ENCODE peak calls at places on chromosomes 13 and 19, in six cellular contexts. One of them, this sample, is unnamed. For H3K4me1 and H3K36me3, the result is how much of the 10 kb centered on the place peaks cover.

GRCh38 chr19:29837448-29837961 is 25.7 kb downstream of the CCNE1 start:
- DNase-seq in aorta: no peak
- DNase-seq in right atrium auricular region: no peak
- DNase-seq in astrocyte: no peak
- DNase-seq in small intestine: peak
- DNase-seq in SK-N-SH: no peak
- DNase-seq in this sample: no peak

GRCh38 chr13:92355213-92355612 is 871.4 kb upstream of the GPC6 start:
- DNase-seq in aorta: no peak
- DNase-seq in right atrium auricular region: no peak
- DNase-seq in astrocyte: peak
- DNase-seq in small intestine: peak
- DNase-seq in SK-N-SH: peak
- DNase-seq in this sample: no peak

GRCh38 chr19:2015611-2015950 is at the start of gene BTBD2:
- DNase-seq in aorta: no peak
- DNase-seq in right atrium auricular region: no peak
- DNase-seq in astrocyte: peak
- DNase-seq in small intestine: peak
- DNase-seq in SK-N-SH: peak
- DNase-seq in this sample: peak

GRCh38 chr13:110486061-110486780 is 75.3 kb downstream of the RAB20 start:
- DNase-seq in aorta: no peak
- DNase-seq in right atrium auricular region: no peak
- DNase-seq in astrocyte: no peak
- DNase-seq in small intestine: no peak
- DNase-seq in SK-N-SH: no peak
- DNase-seq in this sample: no peak

GRCh38 chr19:13995017-13995728 is 10.9 kb downstream of the RFX1 start:
- DNase-seq in aorta: peak
- DNase-seq in right atrium auricular region: no peak
- DNase-seq in astrocyte: no peak
- DNase-seq in small intestine: no peak
- DNase-seq in SK-N-SH: no peak
- DNase-seq in this sample: no peak

GRCh38 chr13:31468114-31468902 is 268.5 kb downstream of the B3GLCT start:
- DNase-seq in aorta: no peak
- DNase-seq in right atrium auricular region: no peak
- DNase-seq in astrocyte: no peak
- DNase-seq in small intestine: no peak
- DNase-seq in SK-N-SH: no peak
- DNase-seq in this sample: no peak

GRCh38 chr13:79483302-79483701 is 2.3 kb downstream of the NDFIP2 start:
- DNase-seq in aorta: no peak
- DNase-seq in right atrium auricular region: no peak
- DNase-seq in astrocyte: peak
- DNase-seq in small intestine: no peak
- DNase-seq in SK-N-SH: no peak
- DNase-seq in this sample: no peak

GRCh38 chr13:66312312-66313087 is 917.6 kb downstream of the PCDH9 start:
- DNase-seq in aorta: no peak
- DNase-seq in right atrium auricular region: no peak
- DNase-seq in astrocyte: peak
- DNase-seq in small intestine: peak
- DNase-seq in SK-N-SH: no peak
- DNase-seq in this sample: no peak

GRCh38 chr13:34708914-34709313 is 233.2 kb upstream of the NBEA start:
- DNase-seq in aorta: no peak
- DNase-seq in right atrium auricular region: no peak
- DNase-seq in astrocyte: no peak
- DNase-seq in small intestine: no peak
- DNase-seq in SK-N-SH: no peak
- DNase-seq in this sample: no peak

GRCh38 chr13:111639994-111640393 is 319.6 kb downstream of the TEX29 start:
- DNase-seq in aorta: no peak
- DNase-seq in right atrium auricular region: no peak
- DNase-seq in astrocyte: no peak
- DNase-seq in small intestine: no peak
- DNase-seq in SK-N-SH: no peak
- DNase-seq in this sample: no peak

GRCh38 chr13:83798731-83799130 is 83.5 kb downstream of the SLITRK1 start:
- DNase-seq in aorta: no peak
- DNase-seq in right atrium auricular region: no peak
- DNase-seq in astrocyte: peak
- DNase-seq in small intestine: no peak
- DNase-seq in SK-N-SH: no peak
- DNase-seq in this sample: no peak

GRCh38 chr13:111074826-111075225 is 40.3 kb upstream of the ARHGEF7 start:
- DNase-seq in aorta: no peak
- DNase-seq in right atrium auricular region: no peak
- DNase-seq in astrocyte: no peak
- DNase-seq in small intestine: no peak
- DNase-seq in SK-N-SH: no peak
- DNase-seq in this sample: no peak

GRCh38 chr19:18460313-18460712 is 22.4 kb upstream of the ISYNA1 start:
- DNase-seq in aorta: peak
- DNase-seq in right atrium auricular region: peak
- DNase-seq in astrocyte: peak
- DNase-seq in small intestine: no peak
- DNase-seq in SK-N-SH: no peak
- DNase-seq in this sample: peak

GRCh38 chr19:38046254-38047047 is 139.4 kb downstream of the SIPA1L3 start:
- DNase-seq in aorta: no peak
- DNase-seq in right atrium auricular region: no peak
- DNase-seq in astrocyte: no peak
- DNase-seq in small intestine: no peak
- DNase-seq in SK-N-SH: no peak
- DNase-seq in this sample: no peak

GRCh38 chr13:98216711-98217110 is 39.6 kb upstream of the RNF113B start:
- DNase-seq in aorta: no peak
- DNase-seq in right atrium auricular region: no peak
- DNase-seq in astrocyte: no peak
- DNase-seq in small intestine: no peak
- DNase-seq in SK-N-SH: no peak
- DNase-seq in this sample: no peak

GRCh38 chr13:79528356-79528755 is 47.4 kb downstream of the NDFIP2 start:
- DNase-seq in aorta: no peak
- DNase-seq in right atrium auricular region: no peak
- DNase-seq in astrocyte: no peak
- DNase-seq in small intestine: no peak
- DNase-seq in SK-N-SH: no peak
- DNase-seq in this sample: no peak

GRCh38 chr19:925087-925911 is 536 bp upstream of the ARID3A start:
- DNase-seq in aorta: peak
- DNase-seq in right atrium auricular region: peak
- DNase-seq in astrocyte: peak
- DNase-seq in small intestine: peak
- DNase-seq in SK-N-SH: peak
- DNase-seq in this sample: peak

GRCh38 chr13:76687467-76687866 is 198.7 kb downstream of the KCTD12 start:
- DNase-seq in aorta: no peak
- DNase-seq in right atrium auricular region: no peak
- DNase-seq in astrocyte: no peak
- DNase-seq in small intestine: no peak
- DNase-seq in SK-N-SH: no peak
- DNase-seq in this sample: no peak

GRCh38 chr13:104253063-104253680 is 1187.0 kb upstream of the SLC10A2 start:
- DNase-seq in aorta: no peak
- DNase-seq in right atrium auricular region: no peak
- DNase-seq in astrocyte: peak
- DNase-seq in small intestine: no peak
- DNase-seq in SK-N-SH: no peak
- DNase-seq in this sample: no peak

GRCh38 chr13:36718686-36719085 is 44.9 kb downstream of the SERTM1 start:
- DNase-seq in aorta: no peak
- DNase-seq in right atrium auricular region: no peak
- DNase-seq in astrocyte: peak
- DNase-seq in small intestine: peak
- DNase-seq in SK-N-SH: no peak
- DNase-seq in this sample: no peak

GRCh38 chr13:74067818-74068217 is 66.4 kb downstream of the KLF12 start:
- DNase-seq in aorta: no peak
- DNase-seq in right atrium auricular region: no peak
- DNase-seq in astrocyte: peak
- DNase-seq in small intestine: no peak
- DNase-seq in SK-N-SH: no peak
- DNase-seq in this sample: no peak

GRCh38 chr19:1261863-1262686 is 7.1 kb upstream of the CIRBP start:
- DNase-seq in aorta: peak
- DNase-seq in right atrium auricular region: no peak
- DNase-seq in astrocyte: peak
- DNase-seq in small intestine: peak
- DNase-seq in SK-N-SH: no peak
- DNase-seq in this sample: peak

GRCh38 chr13:111490611-111491010 is 170.2 kb downstream of the TEX29 start:
- DNase-seq in aorta: no peak
- DNase-seq in right atrium auricular region: no peak
- DNase-seq in astrocyte: no peak
- DNase-seq in small intestine: no peak
- DNase-seq in SK-N-SH: no peak
- DNase-seq in this sample: no peak

GRCh38 chr13:113802090-113802531 is 43.1 kb downstream of the TMEM255B start:
- DNase-seq in aorta: peak
- DNase-seq in right atrium auricular region: no peak
- DNase-seq in astrocyte: peak
- DNase-seq in small intestine: no peak
- DNase-seq in SK-N-SH: peak
- DNase-seq in this sample: peak

GRCh38 chr13:51636349-51636890 is 52.2 kb downstream of the WDFY2 start:
- DNase-seq in aorta: no peak
- DNase-seq in right atrium auricular region: no peak
- DNase-seq in astrocyte: no peak
- DNase-seq in small intestine: peak
- DNase-seq in SK-N-SH: no peak
- DNase-seq in this sample: no peak

GRCh38 chr13:95300625-95301134 is 571 bp downstream of the ABCC4 start:
- DNase-seq in aorta: peak
- DNase-seq in right atrium auricular region: no peak
- DNase-seq in astrocyte: peak
- DNase-seq in small intestine: peak
- DNase-seq in SK-N-SH: peak
- DNase-seq in this sample: peak

GRCh38 chr19:2394054-2394668 is 33.2 kb downstream of the TIMM13 start:
- DNase-seq in aorta: no peak
- DNase-seq in right atrium auricular region: no peak
- DNase-seq in astrocyte: no peak
- DNase-seq in small intestine: peak
- DNase-seq in SK-N-SH: no peak
- DNase-seq in this sample: no peak

GRCh38 chr19:1473056-1473400 is 6.0 kb downstream of the C19orf25 start:
- DNase-seq in aorta: no peak
- DNase-seq in right atrium auricular region: no peak
- DNase-seq in astrocyte: no peak
- DNase-seq in small intestine: no peak
- DNase-seq in SK-N-SH: no peak
- DNase-seq in this sample: no peak

GRCh38 chr19:33726756-33727155 is 69.9 kb upstream of the KCTD15 start:
- DNase-seq in aorta: no peak
- DNase-seq in right atrium auricular region: no peak
- DNase-seq in astrocyte: no peak
- DNase-seq in small intestine: no peak
- DNase-seq in SK-N-SH: no peak
- DNase-seq in this sample: no peak

DNA sequence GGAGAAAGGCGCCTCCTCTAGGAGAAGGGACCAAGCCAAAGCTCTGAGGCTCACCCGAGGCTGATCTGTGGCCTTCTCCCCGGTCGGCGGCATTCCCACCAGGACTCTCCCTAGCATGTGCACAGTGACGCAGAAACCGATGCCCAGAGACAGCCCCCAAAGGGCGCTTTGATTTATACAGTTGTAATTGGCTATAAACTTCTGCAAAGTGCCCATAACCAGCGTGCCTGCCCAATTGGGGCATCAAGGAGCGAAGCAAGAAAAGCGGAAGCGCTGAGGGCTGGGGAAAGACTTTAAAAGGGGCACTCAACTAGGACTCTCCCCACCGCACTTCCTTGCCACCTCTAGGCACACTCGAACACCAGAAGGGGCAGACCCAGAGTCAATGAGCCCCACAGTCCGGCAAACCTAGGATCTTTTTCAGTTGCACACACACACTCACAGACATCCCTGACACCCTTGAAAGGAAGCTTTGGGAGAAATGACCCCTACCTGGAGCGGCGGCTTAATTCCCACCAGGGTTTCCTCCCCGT is 1.8 kb downstream of the CDX2 start:
- DNase-seq in aorta: no peak
- DNase-seq in right atrium auricular region: no peak
- DNase-seq in astrocyte: no peak
- DNase-seq in small intestine: peak
- DNase-seq in SK-N-SH: no peak
- DNase-seq in this sample: no peak
- H3K4me1 ChIP-seq in aorta: under half
- H3K4me1 ChIP-seq in right atrium auricular region: under half
- H3K4me1 ChIP-seq in astrocyte: under half
- H3K4me1 ChIP-seq in small intestine: under half
- H3K4me1 ChIP-seq in SK-N-SH: under half
- H3K4me1 ChIP-seq in this sample: under half

GRCh38 chr13:100637380-100637779 is 37.2 kb downstream of the TMTC4 start:
- DNase-seq in aorta: no peak
- DNase-seq in right atrium auricular region: no peak
- DNase-seq in astrocyte: no peak
- DNase-seq in small intestine: no peak
- DNase-seq in SK-N-SH: no peak
- DNase-seq in this sample: no peak

GRCh38 chr13:100636004-100636403 is 38.6 kb downstream of the TMTC4 start:
- DNase-seq in aorta: no peak
- DNase-seq in right atrium auricular region: no peak
- DNase-seq in astrocyte: no peak
- DNase-seq in small intestine: no peak
- DNase-seq in SK-N-SH: no peak
- DNase-seq in this sample: no peak

GRCh38 chr13:100633461-100633860 is 41.1 kb downstream of the TMTC4 start:
- DNase-seq in aorta: no peak
- DNase-seq in right atrium auricular region: no peak
- DNase-seq in astrocyte: peak
- DNase-seq in small intestine: no peak
- DNase-seq in SK-N-SH: no peak
- DNase-seq in this sample: no peak

GRCh38 chr13:100634686-100635085 is 39.9 kb downstream of the TMTC4 start:
- DNase-seq in aorta: no peak
- DNase-seq in right atrium auricular region: no peak
- DNase-seq in astrocyte: no peak
- DNase-seq in small intestine: no peak
- DNase-seq in SK-N-SH: no peak
- DNase-seq in this sample: no peak

GRCh38 chr13:100636441-100636840 is 38.2 kb downstream of the TMTC4 start:
- DNase-seq in aorta: no peak
- DNase-seq in right atrium auricular region: no peak
- DNase-seq in astrocyte: no peak
- DNase-seq in small intestine: no peak
- DNase-seq in SK-N-SH: no peak
- DNase-seq in this sample: no peak
- H3K36me3 ChIP-seq in aorta: under half
- H3K36me3 ChIP-seq in right atrium auricular region: under half
- H3K36me3 ChIP-seq in astrocyte: under half
- H3K36me3 ChIP-seq in small intestine: under half
- H3K36me3 ChIP-seq in SK-N-SH: under half
- H3K36me3 ChIP-seq in this sample: under half

GRCh38 chr19:42248270-42249148 is 6.1 kb upstream of the GSK3A start:
- DNase-seq in aorta: no peak
- DNase-seq in right atrium auricular region: no peak
- DNase-seq in astrocyte: no peak
- DNase-seq in small intestine: no peak
- DNase-seq in SK-N-SH: no peak
- DNase-seq in this sample: no peak
- H3K4me1 ChIP-seq in aorta: under half
- H3K4me1 ChIP-seq in right atrium auricular region: under half
- H3K4me1 ChIP-seq in astrocyte: under half
- H3K4me1 ChIP-seq in small intestine: under half
- H3K4me1 ChIP-seq in SK-N-SH: under half
- H3K4me1 ChIP-seq in this sample: under half

GRCh38 chr19:6851359-6851758 is 36.0 kb upstream of the ADGRE1 start:
- DNase-seq in aorta: no peak
- DNase-seq in right atrium auricular region: no peak
- DNase-seq in astrocyte: no peak
- DNase-seq in small intestine: no peak
- DNase-seq in SK-N-SH: no peak
- DNase-seq in this sample: no peak
- H3K36me3 ChIP-seq in aorta: under half
- H3K36me3 ChIP-seq in right atrium auricular region: under half
- H3K36me3 ChIP-seq in astrocyte: under half
- H3K36me3 ChIP-seq in small intestine: under half
- H3K36me3 ChIP-seq in SK-N-SH: under half
- H3K36me3 ChIP-seq in this sample: under half